ENCODE peak calls at places on chromosomes 12 and 14, in six cellular contexts. V, X, K, Z, T and D are unnamed samples.
A peak's percentile ranks its signal among the peaks of the same experiment; 100 is the strongest.

GRCh38 chr12:109115758-109116610 is at the start of gene ACACB:
- DNase-seq in V (peak; percentile 88), X (peak; percentile 78), K (no peak), Z (no peak), T (peak; percentile 94), D (no peak)

GRCh38 chr12:121184984-121185894 is 24.7 kb upstream of the P2RX4 start:
- DNase-seq in V (no peak), X (no peak), K (no peak), Z (no peak), T (no peak), D (no peak)

GRCh38 chr14:105305350-105305749 is 4.5 kb upstream of the BRF1 start:
- DNase-seq in V (no peak), X (no peak), K (no peak), Z (no peak), T (no peak), D (no peak)

GRCh38 chr14:73426877-73427276 is 31.5 kb downstream of the NUMB start:
- DNase-seq in V (no peak), X (no peak), K (peak; percentile 69), Z (no peak), T (no peak), D (no peak)

GRCh38 chr12:68007466-68007865 is 18.2 kb downstream of the IFNG-AS1 start:
- DNase-seq in V (no peak), X (no peak), K (peak; percentile 64), Z (no peak), T (no peak), D (no peak)

GRCh38 chr14:70382556-70382955 is 23.1 kb upstream of the COX16 start:
- DNase-seq in V (no peak), X (no peak), K (no peak), Z (no peak), T (no peak), D (no peak)

GRCh38 chr12:51887476-51888315 is at the start of gene ANKRD33:
- DNase-seq in V (peak; percentile 70), X (peak; percentile 55), K (peak; percentile 40), Z (peak; percentile 72), T (no peak), D (no peak)

GRCh38 chr14:32865827-32866376 is 72.8 kb upstream of the NPAS3 start:
- DNase-seq in V (no peak), X (no peak), K (no peak), Z (no peak), T (no peak), D (no peak)

GRCh38 chr14:61803755-61804154 is 41.5 kb downstream of the SNAPC1 start:
- DNase-seq in V (no peak), X (no peak), K (no peak), Z (no peak), T (no peak), D (no peak)

GRCh38 chr14:95998656-95999055 is 40.5 kb upstream of the C14orf132 start:
- DNase-seq in V (no peak), X (no peak), K (peak; percentile 52), Z (no peak), T (no peak), D (peak; percentile 12)

GRCh38 chr12:64404470-64405446 is 566 bp downstream of the XPOT start:
- DNase-seq in V (no peak), X (peak; percentile 58), K (peak; percentile 67), Z (peak; percentile 87), T (peak; percentile 63), D (peak; percentile 83)

GRCh38 chr14:23539209-23539866 is 12.2 kb downstream of the ZFHX2 start:
- DNase-seq in V (no peak), X (no peak), K (peak; percentile 49), Z (peak; percentile 48), T (no peak), D (no peak)

GRCh38 chr12:6953417-6954315 is 2.5 kb downstream of the PTPN6 start:
- DNase-seq in V (peak; percentile 84), X (peak; percentile 79), K (no peak), Z (peak; percentile 90), T (peak; percentile 96), D (no peak)

GRCh38 chr14:22200977-22201605 is 387.9 kb downstream of the DAD1 start:
- DNase-seq in V (no peak), X (no peak), K (peak; percentile 62), Z (no peak), T (peak; percentile 29), D (peak; percentile 47)

GRCh38 chr14:96064866-96065265 is 25.7 kb downstream of the C14orf132 start:
- DNase-seq in V (no peak), X (no peak), K (no peak), Z (peak; percentile 56), T (no peak), D (no peak)

GRCh38 chr14:26394114-26394855 is 203.5 kb downstream of the NOVA1 start:
- DNase-seq in V (no peak), X (peak; percentile 20), K (peak; percentile 40), Z (no peak), T (no peak), D (peak; percentile 33)

GRCh38 chr14:49940805-49941421 is 48.0 kb downstream of the ARF6 start:
- DNase-seq in V (no peak), X (no peak), K (peak; percentile 51), Z (no peak), T (no peak), D (no peak)

GRCh38 chr14:49861581-49861922 is 9.0 kb upstream of the NEMF start:
- DNase-seq in V (no peak), X (peak; percentile 73), K (peak; percentile 80), Z (peak; percentile 92), T (peak; percentile 54), D (peak; percentile 61)

GRCh38 chr14:63375772-63376171 is 57.0 kb upstream of the GPHB5 start:
- DNase-seq in V (no peak), X (no peak), K (peak; percentile 32), Z (no peak), T (no peak), D (no peak)

GRCh38 chr12:111150894-111151293 is 218.0 kb downstream of the PHETA1 start:
- DNase-seq in V (no peak), X (no peak), K (no peak), Z (no peak), T (no peak), D (no peak)

GRCh38 chr12:2691001-2691339 is 103.8 kb upstream of the FKBP4 start:
- DNase-seq in V (no peak), X (peak; percentile 49), K (peak; percentile 31), Z (no peak), T (peak; percentile 46), D (no peak)

GRCh38 chr12:127107744-127108143 is 1159.2 kb upstream of the TMEM132C start:
- DNase-seq in V (no peak), X (no peak), K (no peak), Z (no peak), T (no peak), D (no peak)

GRCh38 chr12:5505751-5506150 is 73.8 kb downstream of the NTF3 start:
- DNase-seq in V (no peak), X (no peak), K (no peak), Z (no peak), T (no peak), D (no peak)

GRCh38 chr12:32163596-32163995 is 56.9 kb downstream of the BICD1 start:
- DNase-seq in V (no peak), X (no peak), K (peak; percentile 47), Z (no peak), T (no peak), D (no peak)

GRCh38 chr14:47555333-47555732 is 120.1 kb downstream of the MDGA2 start:
- DNase-seq in V (no peak), X (no peak), K (no peak), Z (no peak), T (no peak), D (no peak)

GRCh38 chr12:19972325-19973288 is 395.7 kb upstream of the PDE3A start:
- DNase-seq in V (no peak), X (no peak), K (peak; percentile 20), Z (no peak), T (no peak), D (no peak)

GRCh38 chr12:130916251-130916911 is 37.3 kb upstream of the ADGRD1 start:
- DNase-seq in V (no peak), X (peak; percentile 30), K (peak; percentile 60), Z (no peak), T (no peak), D (no peak)

GRCh38 chr12:110547090-110547489 is 36.0 kb downstream of the PPTC7 start:
- DNase-seq in V (no peak), X (no peak), K (no peak), Z (no peak), T (no peak), D (no peak)

GRCh38 chr12:109575683-109576082 is 2.1 kb downstream of the MVK start:
- DNase-seq in V (no peak), X (no peak), K (no peak), Z (no peak), T (no peak), D (no peak)